ENCODE peak calls at places on chromosome 5, in ten cellular contexts. L is NB4; S is left lobe of liver; Z is H4; W is NAMALWA; M is activated CD4-positive, alpha-beta memory T cell treated with anti-CD3 and anti-CD28 coated beads, Interleukin-2, amount 10 ng/mL, durations not matched to agents 7 days and 5 days; H is effector CD4-positive, alpha-beta T cell; N is amniotic epithelial cell; A is HT-29; F is mesendoderm. C is an unnamed sample.

GRCh38 chr5:50320131-50320749 is 120.8 kb downstream of the EMB start:
- DNase-seq in S (no peak), H (no peak), M (no peak), W (peak; percentile 43), A (peak; percentile 41), N (no peak), Z (no peak), F (no peak), L (peak; percentile 11), C (no peak)

GRCh38 chr5:179258922-179259730 is 86.1 kb downstream of the ADAMTS2 start:
- DNase-seq in Z (no peak), L (no peak), W (no peak), N (peak; percentile 33), M (no peak), A (no peak), S (peak; percentile 42), F (no peak), H (no peak), C (peak; percentile 44)

GRCh38 chr5:159682623-159683022 is 233.7 kb upstream of the ADRA1B start:
- DNase-seq in M (no peak), H (no peak), Z (no peak), F (peak; percentile 52), L (peak; percentile 34), W (peak; percentile 14), A (no peak), S (no peak), N (no peak), C (no peak)

GRCh38 chr5:124732891-124733670 is 13.4 kb downstream of the ZNF608 start:
- DNase-seq in Z (no peak), F (no peak), H (no peak), S (no peak), A (no peak), M (no peak), W (no peak), L (no peak), N (no peak), C (no peak)

GRCh38 chr5:5158472-5158895 is 18.4 kb downstream of the ADAMTS16 start:
- DNase-seq in L (no peak), N (peak; percentile 72), F (no peak), M (no peak), S (no peak), Z (no peak), H (no peak), W (no peak), A (no peak), C (no peak)

GRCh38 chr5:87260604-87261200 is 7.0 kb upstream of the RASA1 start:
- DNase-seq in H (no peak), N (no peak), F (no peak), Z (no peak), L (no peak), M (no peak), S (no peak), A (no peak), W (no peak), C (no peak)

GRCh38 chr5:156310115-156310514 is 16.8 kb upstream of the SGCD start:
- DNase-seq in F (no peak), L (peak; percentile 15), A (no peak), S (no peak), M (no peak), N (no peak), W (no peak), H (no peak), Z (no peak), C (no peak)

GRCh38 chr5:9947944-9948343 is 301.7 kb downstream of the ATPSCKMT start:
- DNase-seq in Z (no peak), A (no peak), L (no peak), N (no peak), H (no peak), F (no peak), W (no peak), S (no peak), M (no peak), C (no peak)

GRCh38 chr5:168786142-168786541 is 207.0 kb upstream of the PANK3 start:
- DNase-seq in A (peak; percentile 10), M (no peak), F (peak; percentile 25), W (no peak), H (no peak), N (peak; percentile 56), S (no peak), Z (peak; percentile 14), L (peak; percentile 17), C (no peak)

GRCh38 chr5:35031276-35031675 is 16.5 kb downstream of the AGXT2 start:
- DNase-seq in L (no peak), Z (no peak), M (no peak), F (peak; percentile 35), S (no peak), H (no peak), W (no peak), A (no peak), N (peak; percentile 58), C (no peak)

GRCh38 chr5:68464424-68464823 is 248.9 kb downstream of the PIK3R1 start:
- DNase-seq in S (no peak), H (no peak), A (no peak), F (no peak), W (no peak), M (peak; percentile 60), N (peak; percentile 69), Z (peak; percentile 25), L (peak; percentile 87), C (peak; percentile 78)

GRCh38 chr5:68187268-68188055 is 28.1 kb upstream of the PIK3R1 start:
- DNase-seq in A (no peak), Z (no peak), L (no peak), S (no peak), W (no peak), N (peak; percentile 72), F (peak; percentile 58), H (no peak), M (no peak), C (no peak)

GRCh38 chr5:1930501-1930879 is 47.8 kb upstream of the IRX4 start:
- DNase-seq in H (no peak), Z (no peak), M (no peak), W (peak; percentile 34), S (no peak), N (no peak), L (no peak), F (no peak), A (no peak), C (no peak)

GRCh38 chr5:108765647-108766046 is 17.9 kb downstream of the FER start:
- DNase-seq in Z (no peak), N (no peak), F (no peak), W (no peak), L (peak; percentile 9), S (no peak), M (no peak), A (no peak), H (no peak), C (no peak)

GRCh38 chr5:146528232-146528631 is 12.2 kb upstream of the GPR151 start:
- DNase-seq in Z (no peak), H (no peak), N (peak; percentile 14), A (no peak), M (no peak), S (no peak), W (peak; percentile 33), F (no peak), L (peak; percentile 24), C (no peak)

GRCh38 chr5:10485142-10485795 is 43.6 kb downstream of the ROPN1L start:
- DNase-seq in H (no peak), Z (peak; percentile 100), M (no peak), W (peak; percentile 82), F (peak; percentile 97), N (peak; percentile 98), A (no peak), S (no peak), L (peak; percentile 82), C (no peak)

GRCh38 chr5:60526336-60526875 is 173.6 kb downstream of the DEPDC1B start:
- DNase-seq in F (no peak), W (no peak), A (no peak), S (no peak), M (no peak), L (no peak), N (no peak), H (no peak), Z (no peak), C (no peak)